ENCODE peak calls at places on chromosomes 3 and 15, in seven cellular contexts. H, N, A, K, E, B and Q are unnamed samples.

GRCh38 chr3:112115161-112115739 is 17.8 kb downstream of the GCSAM start:
- DNase-seq in E (no peak), N (no peak), A (no peak), H (no peak), B (no peak), K (no peak), Q (no peak)

GRCh38 chr15:70362911-70363310 is 265.2 kb upstream of the TLE3 start:
- DNase-seq in B (no peak), N (no peak), H (no peak), A (peak; percentile 29), E (no peak), K (peak; percentile 22), Q (no peak)

GRCh38 chr3:184611606-184612304 is 50.2 kb downstream of the EPHB3 start:
- DNase-seq in A (no peak), B (no peak), K (no peak), N (no peak), E (no peak), H (no peak), Q (no peak)

GRCh38 chr3:114079761-114080160 is 23.2 kb downstream of the QTRT2 start:
- DNase-seq in A (no peak), H (no peak), B (no peak), N (no peak), E (no peak), K (no peak), Q (no peak)

GRCh38 chr15:96460106-96460505 is 129.6 kb downstream of the NR2F2 start:
- DNase-seq in K (no peak), H (no peak), B (no peak), E (no peak), N (no peak), A (no peak), Q (no peak)

GRCh38 chr3:168539909-168540308 is 444.2 kb upstream of the GOLIM4 start:
- DNase-seq in A (no peak), H (no peak), B (no peak), K (no peak), E (no peak), N (no peak), Q (no peak)

GRCh38 chr3:163773136-163773535 is 1305.2 kb downstream of the SI start:
- DNase-seq in E (no peak), K (no peak), N (no peak), H (no peak), B (no peak), A (no peak), Q (no peak)

GRCh38 chr15:55434989-55435825 is 26.9 kb downstream of the PIERCE2 start:
- DNase-seq in B (no peak), H (no peak), K (peak; percentile 71), N (no peak), E (no peak), A (no peak), Q (no peak)

GRCh38 chr3:52405066-52405465 is 39.8 kb downstream of the SEMA3G start:
- DNase-seq in A (no peak), E (no peak), B (no peak), H (no peak), K (no peak), N (no peak), Q (no peak)

GRCh38 chr3:89521328-89521727 is 413.9 kb downstream of the EPHA3 start:
- DNase-seq in N (no peak), K (no peak), H (no peak), B (no peak), E (no peak), A (no peak), Q (no peak)

GRCh38 chr3:42711491-42712343 is 9.1 kb upstream of the HHATL start:
- DNase-seq in K (no peak), A (no peak), H (no peak), B (no peak), E (no peak), N (no peak), Q (no peak)

GRCh38 chr3:98855811-98856400 is 45.6 kb downstream of the DCBLD2 start:
- DNase-seq in A (no peak), H (no peak), N (no peak), B (no peak), E (no peak), K (peak; percentile 91), Q (no peak)

GRCh38 chr15:33119865-33120264 is 74.6 kb downstream of the FMN1 start:
- DNase-seq in K (no peak), A (no peak), N (no peak), B (no peak), E (no peak), H (no peak), Q (no peak)

GRCh38 chr15:35118987-35119386 is 33.9 kb upstream of the NANOGP8 start:
- DNase-seq in K (no peak), A (no peak), N (no peak), E (no peak), H (no peak), B (no peak), Q (no peak)

GRCh38 chr15:75817151-75817935 is 25.9 kb upstream of the UBE2Q2 start:
- DNase-seq in H (no peak), K (peak; percentile 33), E (no peak), N (no peak), A (no peak), B (no peak), Q (no peak)

GRCh38 chr3:100454684-100455083 is 37.7 kb upstream of the TMEM45A start:
- DNase-seq in H (no peak), E (no peak), B (no peak), A (no peak), N (no peak), K (no peak), Q (no peak)

GRCh38 chr15:39543651-39544050 is 37.2 kb upstream of the THBS1 start:
- DNase-seq in K (no peak), B (no peak), N (no peak), H (no peak), E (no peak), A (no peak), Q (no peak)

GRCh38 chr3:187739561-187740445 is 5.5 kb downstream of the BCL6 start:
- DNase-seq in E (peak; percentile 82), A (peak; percentile 89), B (peak; percentile 26), H (peak; percentile 52), N (peak; percentile 60), K (peak; percentile 97), Q (peak; percentile 51)

GRCh38 chr15:84666373-84666772 is 8.4 kb upstream of the NMB start:
- DNase-seq in N (no peak), H (no peak), E (no peak), A (no peak), B (no peak), K (no peak), Q (no peak)

GRCh38 chr3:170765419-170766078 is 104.4 kb downstream of the RPL22L1 start:
- DNase-seq in A (no peak), B (no peak), N (no peak), H (no peak), K (no peak), E (no peak), Q (no peak)

GRCh38 chr3:190003730-190004129 is 117.0 kb downstream of the P3H2 start:
- DNase-seq in H (no peak), E (no peak), K (peak; percentile 76), A (no peak), B (no peak), N (no peak), Q (no peak)

GRCh38 chr15:78763796-78764241 is 47.4 kb downstream of the ADAMTS7 start:
- DNase-seq in E (no peak), B (no peak), N (no peak), H (no peak), A (peak; percentile 13), K (no peak), Q (no peak)

GRCh38 chr3:9861626-9862130 is 17.9 kb upstream of the RPUSD3 start:
- DNase-seq in B (no peak), H (no peak), K (no peak), A (no peak), N (no peak), E (no peak), Q (no peak)

GRCh38 chr3:172305974-172306373 is 142.3 kb downstream of the GHSR start:
- DNase-seq in N (no peak), E (no peak), K (no peak), H (no peak), B (no peak), A (no peak), Q (no peak)

GRCh38 chr3:196886175-196886574 is 18.5 kb downstream of the SENP5 start:
- DNase-seq in B (no peak), A (no peak), K (no peak), H (no peak), N (no peak), E (no peak), Q (no peak)

GRCh38 chr3:138845071-138845685 is 10.4 kb upstream of the PIK3CB start:
- DNase-seq in N (no peak), K (no peak), H (no peak), E (peak; percentile 19), B (no peak), A (no peak), Q (no peak)

GRCh38 chr3:170749765-170750477 is 120.1 kb downstream of the RPL22L1 start:
- DNase-seq in H (no peak), N (no peak), E (no peak), A (no peak), K (no peak), B (no peak), Q (no peak)

GRCh38 chr3:38454179-38454883 is 641 bp downstream of the ACVR2B start:
- DNase-seq in K (peak; percentile 5), A (peak; percentile 39), H (no peak), N (no peak), E (no peak), B (no peak), Q (no peak)

GRCh38 chr3:134078169-134078821 is 48.6 kb upstream of the SLCO2A1 start:
- DNase-seq in N (no peak), E (no peak), A (no peak), K (no peak), B (no peak), H (no peak), Q (no peak)

GRCh38 chr3:120100711-120101110 is 6.5 kb upstream of the GSK3B start:
- DNase-seq in B (no peak), N (no peak), H (no peak), K (no peak), A (no peak), E (no peak), Q (no peak)

GRCh38 chr3:151395806-151396205 is 11.3 kb upstream of the P2RY12 start:
- DNase-seq in E (no peak), H (no peak), K (peak; percentile 24), N (no peak), B (no peak), A (no peak), Q (no peak)

GRCh38 chr3:42739401-42740158 is 33.5 kb downstream of the CCDC13 start:
- DNase-seq in B (peak; percentile 60), N (no peak), K (no peak), H (no peak), A (peak; percentile 89), E (peak; percentile 92), Q (no peak)

GRCh38 chr3:143650827-143651226 is 197.4 kb downstream of the SLC9A9 start:
- DNase-seq in K (no peak), B (no peak), H (no peak), A (no peak), E (no peak), N (no peak), Q (no peak)

GRCh38 chr3:11185564-11186317 is 31.4 kb downstream of the HRH1 start:
- DNase-seq in A (peak; percentile 79), E (peak; percentile 84), N (no peak), K (peak; percentile 91), H (no peak), B (no peak), Q (no peak)

GRCh38 chr15:84979651-84980050 is 2.0 kb upstream of the PDE8A start:
- DNase-seq in B (no peak), N (no peak), K (no peak), H (no peak), A (peak; percentile 34), E (no peak), Q (no peak)

GRCh38 chr3:115626006-115626409 is 2.7 kb downstream of the GAP43 start:
- DNase-seq in A (no peak), B (no peak), K (no peak), N (no peak), E (no peak), H (no peak), Q (no peak)